ENCODE peak calls at places on chromosomes 11 and 22, in nine cellular contexts. S is K562, W is kidney epithelial cell, A is upper lobe of right lung, M is epithelial cell of esophagus, K is keratinocyte, Y is PC-3, T is dorsolateral prefrontal cortex, D is right lobe of liver. B is an unnamed sample.

GRCh38 chr11:71131861-71132260 is 120.5 kb downstream of the SHANK2 start:
- DNase-seq in W (no peak), D (no peak), M (no peak), A (no peak), T (no peak), K (no peak), Y (no peak), S (no peak), B (no peak)

GRCh38 chr22:39725351-39726035 is 154.9 kb downstream of the CACNA1I start:
- DNase-seq in T (no peak), W (no peak), Y (no peak), D (no peak), M (no peak), A (peak), S (no peak), K (no peak), B (no peak)

GRCh38 chr11:74932169-74932568 is 16.7 kb downstream of the XRRA1 start:
- DNase-seq in T (no peak), D (no peak), W (no peak), A (no peak), K (no peak), Y (peak), S (no peak), M (peak), B (no peak)

GRCh38 chr22:32622004-32622761 is 147.6 kb downstream of the FBXO7 start:
- DNase-seq in W (no peak), Y (no peak), A (no peak), S (no peak), T (no peak), D (no peak), K (no peak), M (no peak), B (no peak)

GRCh38 chr11:127616171-127616570 is 615.6 kb upstream of the KIRREL3 start:
- DNase-seq in Y (no peak), T (no peak), M (no peak), D (no peak), S (no peak), A (no peak), W (no peak), K (no peak), B (no peak)

GRCh38 chr11:89608234-89608966 is 101.7 kb upstream of the TRIM77 start:
- DNase-seq in M (no peak), A (no peak), S (no peak), W (no peak), D (no peak), Y (no peak), K (no peak), T (no peak), B (no peak)

GRCh38 chr11:14249121-14249963 is 109.6 kb downstream of the RRAS2 start:
- DNase-seq in W (peak), S (peak), D (peak), T (peak), Y (peak), M (peak), A (peak), K (peak), B (peak)

GRCh38 chr11:94577841-94578240 is 10.7 kb downstream of the PIWIL4 start:
- DNase-seq in Y (no peak), K (no peak), T (no peak), W (no peak), A (no peak), D (no peak), S (no peak), M (no peak), B (no peak)

GRCh38 chr11:3093281-3094191 is 36.3 kb upstream of the CARS1 start:
- DNase-seq in A (peak), Y (no peak), W (no peak), K (no peak), T (no peak), D (no peak), S (peak), M (no peak), B (no peak)

DNA sequence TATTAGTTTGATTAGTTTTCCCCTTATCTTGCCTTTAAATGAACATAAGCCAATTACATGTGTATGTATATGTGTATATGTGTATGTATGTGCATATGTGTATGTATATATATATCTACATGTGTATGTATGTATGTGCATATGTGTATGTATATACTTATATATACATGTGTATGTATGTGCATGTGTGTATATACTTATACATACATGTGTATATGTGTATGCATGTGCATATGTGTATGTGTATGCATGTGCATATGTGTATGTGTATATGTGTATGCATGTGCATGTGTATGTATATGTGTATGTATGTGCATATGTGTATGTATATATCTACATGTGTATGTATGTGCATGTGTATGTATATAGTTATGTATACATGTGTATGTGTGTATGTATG is 65.5 kb upstream of the CCT8L2 start:
- DNase-seq in K (no peak), D (no peak), W (no peak), T (no peak), S (no peak), Y (no peak), A (no peak), M (no peak), B (no peak)
- H3K4me3 ChIP-seq in K (no peak), D (no peak), W (no peak), T (no peak), S (no peak), Y (no peak), A (no peak), M (no peak), B (no peak)

DNA sequence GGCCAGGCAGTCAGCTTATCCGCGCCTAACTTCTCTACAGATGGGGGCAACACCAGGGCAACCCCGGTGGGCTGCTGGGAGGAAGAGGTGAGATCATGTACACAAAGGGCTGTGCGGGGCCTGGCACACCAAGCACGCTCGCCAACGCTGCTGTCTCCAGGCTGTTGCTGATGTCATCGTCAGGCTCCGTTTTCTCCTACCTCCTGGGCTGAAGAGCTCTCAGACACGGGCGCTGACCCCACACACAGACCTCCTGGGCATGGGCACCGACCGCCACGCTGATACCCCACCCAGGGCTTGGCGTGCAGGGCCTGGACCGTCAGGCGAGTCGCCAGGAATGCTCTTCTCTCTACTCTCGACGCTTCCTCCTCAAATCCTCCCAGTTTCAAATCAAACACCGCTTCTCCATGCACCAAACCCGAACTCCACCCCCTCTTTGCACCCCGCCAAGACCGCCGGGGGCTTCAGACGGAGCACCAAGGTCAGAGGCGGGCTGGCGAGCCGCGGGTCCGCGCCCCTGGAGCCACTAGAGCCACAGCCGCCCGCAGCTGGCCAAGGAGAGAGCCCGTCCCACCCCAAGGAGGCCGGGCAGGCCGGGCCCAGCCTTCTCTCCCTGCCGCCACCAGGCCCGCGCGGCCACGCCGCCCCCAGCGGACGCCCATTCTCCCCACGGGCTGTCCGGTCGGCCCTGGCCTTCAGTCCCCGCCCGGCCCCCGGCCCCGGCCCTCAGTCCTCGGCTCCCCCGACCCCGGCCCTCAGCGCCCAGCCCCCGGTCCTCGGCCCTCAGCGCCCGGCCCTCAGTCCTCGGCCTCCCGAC is 772 bp downstream of the SBF1 start:
- DNase-seq in A (peak), S (peak), K (no peak), W (no peak), T (peak), D (no peak), Y (peak), M (peak), B (no peak)
- H3K4me3 ChIP-seq in A (peak), S (peak), K (peak), W (peak), T (peak), D (peak), Y (peak), M (peak), B (peak)

GRCh38 chr11:102411142-102411541 is 41.4 kb downstream of the TMEM123 start:
- DNase-seq in S (no peak), M (no peak), A (no peak), Y (no peak), K (no peak), T (no peak), D (no peak), W (no peak), B (no peak)
- H3K4me3 ChIP-seq in S (no peak), M (no peak), A (no peak), Y (no peak), K (no peak), T (no peak), D (no peak), W (no peak), B (no peak)

DNA sequence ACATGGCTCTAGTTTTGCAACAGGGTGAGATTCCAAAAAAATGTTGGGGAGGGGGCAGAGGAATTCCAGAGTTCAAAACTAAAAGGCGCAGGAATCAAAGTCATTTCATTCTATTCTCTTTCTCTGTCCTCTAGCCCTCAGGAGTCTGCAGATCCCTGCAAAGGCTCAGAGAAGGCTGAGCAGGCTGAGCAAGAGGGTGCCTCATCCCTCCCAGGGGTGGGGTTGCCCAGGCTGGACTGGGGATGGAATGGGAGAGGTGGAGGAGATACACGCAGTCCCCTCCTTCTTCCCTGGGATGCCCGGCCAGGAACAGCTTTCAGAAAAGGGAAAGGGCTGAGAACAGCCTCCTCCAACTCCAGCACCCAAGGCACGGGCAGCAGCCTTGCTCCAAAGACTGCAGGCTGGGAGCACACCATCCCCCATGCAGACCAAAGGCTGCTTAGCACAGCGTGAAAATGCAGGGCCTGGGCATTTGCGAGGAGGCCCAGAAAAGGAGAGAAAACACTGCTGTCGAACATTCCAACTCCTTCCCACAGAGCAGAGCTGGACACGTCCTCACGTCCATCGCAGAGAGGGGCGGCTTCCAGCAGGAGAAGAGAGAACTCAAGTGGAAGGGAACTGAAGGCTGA is 51.8 kb downstream of the MN1 start:
- DNase-seq in M (peak), D (no peak), T (no peak), Y (no peak), S (no peak), K (no peak), A (no peak), W (no peak), B (no peak)
- H3K4me3 ChIP-seq in M (no peak), D (no peak), T (no peak), Y (no peak), S (no peak), K (no peak), A (no peak), W (no peak), B (no peak)

B was measured in effector memory CD4-positive, alpha-beta T cell.